ENCODE peak calls at places on chromosomes 16 and 17, in five cellular contexts. J is Right ventricle myocardium inferior, A is T-cell, H is HFFc6, X is neural crest cell. K is an unnamed sample.

GRCh38 chr17:31532526-31532925 is 141.1 kb downstream of the RAB11FIP4 start:
- DNase-seq in H (no peak), J (no peak), A (no peak), X (no peak), K (no peak)

GRCh38 chr17:57810740-57811632 is 38.9 kb downstream of the MRPS23 start:
- DNase-seq in J (peak; percentile 68), A (no peak), H (no peak), X (no peak), K (peak; percentile 90)

GRCh38 chr16:1337486-1337885 is 4.0 kb downstream of the BAIAP3 start:
- DNase-seq in X (no peak), J (no peak), H (no peak), A (no peak), K (no peak)

GRCh38 chr16:77584205-77584859 is 138.0 kb upstream of the NUDT7 start:
- DNase-seq in H (peak; percentile 58), X (peak; percentile 51), A (peak; percentile 13), J (no peak), K (peak; percentile 71)

GRCh38 chr17:3035968-3036280 is 27.5 kb downstream of the OR1D5 start:
- DNase-seq in A (no peak), X (no peak), J (no peak), H (no peak), K (peak; percentile 71)

GRCh38 chr17:72126575-72127486 is 6.0 kb downstream of the SOX9 start:
- DNase-seq in J (no peak), X (no peak), H (peak; percentile 80), A (no peak), K (peak; percentile 63)

GRCh38 chr17:36665417-36665816 is 64.0 kb downstream of the MRM1 start:
- DNase-seq in X (no peak), A (no peak), J (no peak), H (peak; percentile 2), K (no peak)

GRCh38 chr17:8598913-8599312 is 31.6 kb downstream of the MYH10 start:
- DNase-seq in X (no peak), J (no peak), A (no peak), H (no peak), K (no peak)

GRCh38 chr16:72042157-72042660 is 12.1 kb upstream of the HP start:
- DNase-seq in X (no peak), A (no peak), H (no peak), J (no peak), K (peak; percentile 98)

GRCh38 chr16:50812046-50812445 is 70.2 kb downstream of the CYLD start:
- DNase-seq in A (no peak), J (no peak), H (no peak), X (no peak), K (no peak)

GRCh38 chr16:70660672-70661350 is 14.5 kb downstream of the IL34 start:
- DNase-seq in H (no peak), A (no peak), J (no peak), X (no peak), K (peak; percentile 49)

GRCh38 chr17:1834378-1835149 is 4.8 kb downstream of the RPA1 start:
- DNase-seq in J (no peak), H (no peak), X (no peak), A (no peak), K (no peak)

GRCh38 chr16:80294172-80294571 is 246.6 kb upstream of the DYNLRB2 start:
- DNase-seq in X (no peak), J (no peak), H (no peak), A (no peak), K (no peak)

GRCh38 chr16:85415196-85415988 is 197.7 kb upstream of the GSE1 start:
- DNase-seq in X (no peak), J (peak; percentile 44), A (no peak), H (no peak), K (no peak)

GRCh38 chr16:19136549-19137196 is 22.9 kb downstream of the ITPRIPL2 start:
- DNase-seq in J (no peak), X (no peak), H (no peak), A (no peak), K (no peak)

GRCh38 chr16:15607700-15608396 is 35.1 kb downstream of the MARF1 start:
- DNase-seq in J (peak; percentile 78), X (no peak), H (no peak), A (no peak), K (peak; percentile 47)

GRCh38 chr16:1469693-1470201 is 5.1 kb downstream of the CLCN7 start:
- DNase-seq in H (no peak), J (peak; percentile 72), X (no peak), A (no peak), K (no peak)

GRCh38 chr16:86519649-86520316 is 9.5 kb downstream of the FOXF1 start:
- DNase-seq in J (peak; percentile 84), H (peak; percentile 9), X (peak; percentile 71), A (peak; percentile 39), K (peak; percentile 61)

GRCh38 chr17:8376302-8377067 is at the start of gene KRABD2:
- DNase-seq in X (peak; percentile 90), J (peak; percentile 94), H (peak; percentile 80), A (peak; percentile 90), K (peak; percentile 92)

GRCh38 chr16:12398029-12398735 is 405.5 kb downstream of the CPPED1 start:
- DNase-seq in H (no peak), X (no peak), A (no peak), J (no peak), K (no peak)

GRCh38 chr17:7336240-7337175 is at the start of gene ACAP1:
- DNase-seq in X (no peak), A (peak; percentile 92), H (no peak), J (peak; percentile 83), K (no peak)

GRCh38 chr17:60641810-60642220 is 35.8 kb upstream of the BCAS3 start:
- DNase-seq in H (peak; percentile 85), X (peak; percentile 47), A (peak; percentile 11), J (no peak), K (peak; percentile 83)

GRCh38 chr17:64413505-64413904 is 22.8 kb upstream of the PECAM1 start:
- DNase-seq in A (no peak), X (no peak), J (no peak), H (no peak), K (peak; percentile 32)

GRCh38 chr17:45251931-45252330 is 10.0 kb downstream of the SPATA32 start:
- DNase-seq in J (no peak), H (no peak), X (no peak), A (no peak), K (no peak)

GRCh38 chr17:47730681-47731080 is 2.4 kb upstream of the TBX21 start:
- DNase-seq in J (peak; percentile 11), H (no peak), A (no peak), X (no peak), K (no peak)

GRCh38 chr17:78490156-78490555 is 87.0 kb downstream of the DNAH17 start:
- DNase-seq in A (no peak), X (no peak), H (no peak), J (no peak), K (no peak)

GRCh38 chr16:55480228-55480655 is 1.2 kb downstream of the MMP2 start:
- DNase-seq in J (peak; percentile 94), H (peak; percentile 82), A (no peak), X (peak; percentile 29), K (peak; percentile 93)

GRCh38 chr17:69581061-69581955 is 166.8 kb downstream of the MAP2K6 start:
- DNase-seq in X (no peak), J (no peak), A (peak; percentile 0), H (no peak), K (peak; percentile 75)

GRCh38 chr17:40419559-40420331 is 2.0 kb upstream of the TOP2A start:
- DNase-seq in H (no peak), X (peak; percentile 27), A (no peak), J (no peak), K (no peak)

GRCh38 chr16:23362460-23363317 is 60.6 kb downstream of the SCNN1B start:
- DNase-seq in X (no peak), H (no peak), J (no peak), A (no peak), K (peak; percentile 1)

GRCh38 chr16:50368410-50369132 is at the start of gene BRD7:
- DNase-seq in A (peak; percentile 64), H (no peak), X (peak; percentile 72), J (peak; percentile 84), K (peak; percentile 70)

GRCh38 chr17:32541640-32542039 is 54.8 kb downstream of the CDK5R1 start:
- DNase-seq in X (no peak), H (no peak), A (no peak), J (no peak), K (no peak)

GRCh38 chr16:71311553-71312158 is 22.5 kb upstream of the CMTR2 start:
- DNase-seq in A (peak; percentile 6), H (no peak), X (peak; percentile 51), J (no peak), K (peak; percentile 44)

GRCh38 chr17:4497101-4497824 is 1.4 kb upstream of the SPNS2 start:
- DNase-seq in J (no peak), H (no peak), A (no peak), X (no peak), K (peak; percentile 71)

GRCh38 chr17:8162997-8163977 is 539 bp upstream of the VAMP2 start:
- DNase-seq in A (no peak), H (no peak), X (no peak), J (peak; percentile 56), K (peak; percentile 18)

GRCh38 chr16:88063201-88063773 is 112.1 kb downstream of the BANP start:
- DNase-seq in J (no peak), A (no peak), X (no peak), H (peak; percentile 83), K (peak; percentile 53)

GRCh38 chr17:60392845-60393702 is 1.1 kb upstream of the USP32 start:
- DNase-seq in J (no peak), X (peak; percentile 6), A (peak; percentile 5), H (peak; percentile 18), K (peak; percentile 79)

K was measured in myocyte.